ENCODE peak calls at places on chromosome 7, in nine cellular contexts. N, R, T, B, L, J, K, P and W are unnamed samples.
A peak's percentile ranks its signal among the peaks of the same experiment; 100 is the strongest.

GRCh38 chr7:25786958-25787730 is 364.9 kb upstream of the NFE2L3 start:
- DNase-seq in J (no peak), R (no peak), P (no peak), N (no peak), L (peak; percentile 30), K (no peak), B (no peak), T (no peak), W (no peak)

GRCh38 chr7:6276911-6277408 is 4.5 kb upstream of the CYTH3 start:
- DNase-seq in J (no peak), T (no peak), K (no peak), P (no peak), L (peak; percentile 15), B (no peak), N (no peak), R (no peak), W (no peak)

GRCh38 chr7:105871142-105871541 is 5.3 kb downstream of the ATXN7L1 start:
- DNase-seq in N (no peak), T (no peak), J (no peak), K (no peak), B (no peak), P (no peak), R (no peak), L (no peak), W (no peak)

GRCh38 chr7:146683439-146683838 is 566.8 kb downstream of the CNTNAP2 start:
- DNase-seq in N (no peak), K (no peak), P (no peak), J (no peak), T (no peak), R (no peak), L (peak; percentile 57), B (no peak), W (no peak)

GRCh38 chr7:80942261-80943041 is 23.6 kb upstream of the SEMA3C start:
- DNase-seq in J (no peak), R (no peak), B (no peak), L (peak; percentile 96), T (no peak), K (no peak), P (peak; percentile 98), N (no peak), W (no peak)

GRCh38 chr7:130912910-130913720 is 179.1 kb upstream of the KLF14 start:
- DNase-seq in R (peak; percentile 41), J (peak; percentile 65), P (peak; percentile 100), T (peak; percentile 73), K (peak; percentile 15), L (peak; percentile 98), B (peak; percentile 67), N (peak; percentile 79), W (peak; percentile 84)

GRCh38 chr7:129951076-129952011 is 1.4 kb downstream of the UBE2H start:
- DNase-seq in K (no peak), B (no peak), J (no peak), L (no peak), N (peak; percentile 8), P (no peak), R (peak; percentile 47), T (peak; percentile 3), W (no peak)

GRCh38 chr7:156234666-156235494 is 405.7 kb upstream of the RNF32 start:
- DNase-seq in B (no peak), N (no peak), P (no peak), T (no peak), K (no peak), L (no peak), J (no peak), R (no peak), W (no peak)

GRCh38 chr7:80054356-80054755 is 80.3 kb upstream of the GNAI1 start:
- DNase-seq in P (peak; percentile 76), K (no peak), L (peak; percentile 92), T (no peak), R (no peak), J (no peak), N (no peak), B (no peak), W (no peak)

GRCh38 chr7:107934991-107935770 is 44.2 kb downstream of the DLD start:
- DNase-seq in J (no peak), R (no peak), P (peak; percentile 75), K (no peak), T (no peak), L (peak; percentile 50), B (no peak), N (no peak), W (no peak)

GRCh38 chr7:618539-619355 is 99.1 kb upstream of the PDGFA start:
- DNase-seq in K (no peak), B (peak; percentile 62), R (no peak), J (peak; percentile 51), P (no peak), L (no peak), N (peak; percentile 65), T (peak; percentile 54), W (peak; percentile 89)

GRCh38 chr7:82677493-82677892 is 233.9 kb upstream of the CACNA2D1 start:
- DNase-seq in N (peak; percentile 48), P (peak; percentile 13), B (peak; percentile 22), K (no peak), J (no peak), L (peak; percentile 28), R (no peak), T (peak; percentile 13), W (peak; percentile 55)

GRCh38 chr7:44263342-44264082 is 61.9 kb downstream of the CAMK2B start:
- DNase-seq in K (no peak), L (no peak), J (no peak), N (no peak), P (no peak), R (no peak), B (no peak), T (no peak), W (no peak)

GRCh38 chr7:72504057-72504456 is 91.9 kb upstream of the CALN1 start:
- DNase-seq in R (no peak), K (no peak), T (no peak), L (no peak), P (peak; percentile 3), N (no peak), J (no peak), B (no peak), W (no peak)

GRCh38 chr7:55130079-55130476 is 111.3 kb downstream of the EGFR start:
- DNase-seq in K (no peak), T (no peak), B (no peak), P (peak; percentile 42), R (peak; percentile 34), J (no peak), L (peak; percentile 42), N (no peak), W (no peak)